ENCODE peak calls at places on chromosomes 13 and 19, in eight cellular contexts. Y is CD8-positive, alpha-beta memory T cell; U is Kasumi-1; H is activated gamma-delta T cell treated with anti-CD3 and anti-CD28 coated beads, Interleukin-2, amount 50 U/mL, for 16 hours; C is OCI-LY7; B is naive thymus-derived CD8-positive, alpha-beta T cell; Q is astrocyte of the hippocampus; O is heart right ventricle. J is an unnamed sample.
A peak's percentile ranks its signal among the peaks of the same experiment; 100 is the strongest.

GRCh38 chr13:30752991-30753616 is 17.8 kb downstream of the ALOX5AP start:
- DNase-seq in Y (no peak), U (no peak), H (no peak), C (no peak), B (no peak), Q (no peak), O (no peak), J (no peak)

GRCh38 chr19:8253678-8254077 is 44.5 kb downstream of the CERS4 start:
- DNase-seq in Y (no peak), U (no peak), H (no peak), C (no peak), B (no peak), Q (no peak), O (no peak), J (no peak)

GRCh38 chr19:10718205-10719196 is 622 bp downstream of the DNM2 start:
- DNase-seq in Y (peak; percentile 45), U (no peak), H (peak; percentile 25), C (peak; percentile 63), B (no peak), Q (peak; percentile 74), O (peak; percentile 58), J (no peak)

GRCh38 chr13:40572961-40573360 is 93.5 kb downstream of the FOXO1 start:
- DNase-seq in Y (no peak), U (no peak), H (no peak), C (peak; percentile 77), B (no peak), Q (no peak), O (no peak), J (no peak)

GRCh38 chr19:55212447-55212846 is 3.1 kb upstream of the PTPRH start:
- DNase-seq in Y (peak; percentile 5), U (peak; percentile 90), H (no peak), C (peak; percentile 87), B (no peak), Q (no peak), O (no peak), J (no peak)

GRCh38 chr19:800360-801029 is 3.2 kb downstream of the PTBP1 start:
- DNase-seq in Y (no peak), U (no peak), H (no peak), C (no peak), B (no peak), Q (peak; percentile 40), O (no peak), J (no peak)

GRCh38 chr19:1466461-1467227 is 12.4 kb downstream of the C19orf25 start:
- DNase-seq in Y (no peak), U (no peak), H (no peak), C (no peak), B (no peak), Q (no peak), O (peak; percentile 13), J (no peak)

GRCh38 chr13:103638706-103639105 is 572.5 kb upstream of the SLC10A2 start:
- DNase-seq in Y (no peak), U (no peak), H (no peak), C (no peak), B (no peak), Q (no peak), O (no peak), J (no peak)

GRCh38 chr13:100513987-100514670 is 74.5 kb downstream of the GGACT start:
- DNase-seq in Y (no peak), U (no peak), H (no peak), C (no peak), B (no peak), Q (no peak), O (no peak), J (no peak)

GRCh38 chr13:65595881-65596280 is 1634.3 kb downstream of the PCDH9 start:
- DNase-seq in Y (no peak), U (no peak), H (no peak), C (no peak), B (no peak), Q (no peak), O (no peak), J (no peak)

GRCh38 chr19:3118232-3119070 is 17.4 kb upstream of the GNA15 start:
- DNase-seq in Y (no peak), U (no peak), H (no peak), C (no peak), B (no peak), Q (no peak), O (no peak), J (no peak)

GRCh38 chr13:100664171-100664900 is 10.3 kb downstream of the TMTC4 start:
- DNase-seq in Y (no peak), U (no peak), H (no peak), C (no peak), B (no peak), Q (no peak), O (no peak), J (no peak)

J was measured in central memory CD4-positive, alpha-beta T cell.